ENCODE peak calls at places on chromosomes 4 and X, in seven cellular contexts. B is hypothalamus; Y is AG08396; F is endothelial cell; P is ELR; U is stimulated activated naive CD8-positive, alpha-beta T cell treated with anti-CD3 and anti-CD28 coated beads, Interleukin-15, amount 100 ng/mL, for 72 hours; M is T follicular helper cell. C is an unnamed sample.
A peak's percentile ranks its signal among the peaks of the same experiment; 100 is the strongest.

GRCh38 chr4:15331930-15332329 is 95.9 kb upstream of the C1QTNF7 start:
- DNase-seq in M (no peak), U (no peak), B (no peak), F (no peak), P (no peak), Y (no peak), C (no peak)

GRCh38 chr4:126899382-126899801 is 733.4 kb upstream of the INTU start:
- DNase-seq in B (no peak), P (peak; percentile 11), Y (peak; percentile 50), U (no peak), M (no peak), F (no peak), C (no peak)

GRCh38 chrX:45070116-45071007 is 130.3 kb downstream of the DIPK2B start:
- DNase-seq in P (peak; percentile 55), M (no peak), F (no peak), Y (peak; percentile 21), U (no peak), B (no peak), C (no peak)

GRCh38 chr4:94244829-94245185 is 37.1 kb downstream of the SMARCAD1 start:
- DNase-seq in U (no peak), M (no peak), F (no peak), B (no peak), P (no peak), Y (no peak), C (no peak)

GRCh38 chr4:5774416-5775056 is 63.5 kb downstream of the EVC start:
- DNase-seq in P (no peak), U (no peak), Y (no peak), M (no peak), B (no peak), F (no peak), C (peak; percentile 78)

GRCh38 chr4:26368685-26369084 is 47.9 kb downstream of the RBPJ start:
- DNase-seq in M (no peak), U (no peak), Y (no peak), P (no peak), B (no peak), F (no peak), C (no peak)

GRCh38 chr4:3531306-3531886 is 826 bp downstream of the LRPAP1 start:
- DNase-seq in B (no peak), U (no peak), Y (no peak), F (no peak), P (peak; percentile 17), M (no peak), C (no peak)

GRCh38 chr4:58760737-58761136 is 1650.6 kb upstream of the IGFBP7 start:
- DNase-seq in M (no peak), Y (no peak), U (no peak), B (no peak), P (no peak), F (no peak), C (no peak)

GRCh38 chrX:130120321-130120731 is 10.0 kb upstream of the ELF4 start:
- DNase-seq in F (no peak), P (no peak), B (no peak), M (no peak), Y (no peak), U (no peak), C (peak; percentile 78)

GRCh38 chrX:130575831-130576404 is 174.1 kb downstream of the RBMX2 start:
- DNase-seq in M (no peak), F (peak; percentile 8), P (peak; percentile 43), U (peak; percentile 0), Y (peak; percentile 55), B (no peak), C (peak; percentile 67)